ENCODE peak calls at places on chromosomes 2 and 18, in eight cellular contexts. U, Q, W, C, Z, D, F and O are unnamed samples.

GRCh38 chr18:10190564-10190963 is 263.9 kb upstream of the APCDD1 start:
- DNase-seq in U (no peak), Q (no peak), W (no peak), C (no peak), Z (no peak), D (peak; percentile 75), F (no peak), O (peak; percentile 46)

GRCh38 chr2:219630770-219631405 is 3.5 kb downstream of the SLC4A3 start:
- DNase-seq in U (peak; percentile 45), Q (peak; percentile 61), W (no peak), C (no peak), Z (peak; percentile 95), D (no peak), F (no peak), O (no peak)

GRCh38 chr18:9539283-9539682 is 64.0 kb downstream of the RALBP1 start:
- DNase-seq in U (no peak), Q (no peak), W (no peak), C (no peak), Z (no peak), D (peak; percentile 81), F (no peak), O (peak; percentile 86)

GRCh38 chr2:113602869-113603466 is 24.1 kb upstream of the RABL2A start:
- DNase-seq in U (no peak), Q (no peak), W (no peak), C (no peak), Z (no peak), D (no peak), F (no peak), O (no peak)

GRCh38 chr18:8468911-8469310 is 140.3 kb upstream of the RAB12 start:
- DNase-seq in U (no peak), Q (no peak), W (no peak), C (no peak), Z (peak; percentile 47), D (peak; percentile 75), F (no peak), O (peak; percentile 22)

GRCh38 chr2:100733344-100734187 is 86.4 kb upstream of the NPAS2 start:
- DNase-seq in U (no peak), Q (no peak), W (no peak), C (no peak), Z (no peak), D (peak; percentile 54), F (no peak), O (peak; percentile 95)

GRCh38 chr2:62934501-62934900 is 116.1 kb upstream of the OTX1 start:
- DNase-seq in U (no peak), Q (no peak), W (no peak), C (no peak), Z (no peak), D (no peak), F (no peak), O (peak; percentile 86)

GRCh38 chr2:152175368-152176112 is at the start of gene STAM2:
- DNase-seq in U (peak; percentile 96), Q (peak; percentile 95), W (peak; percentile 95), C (peak; percentile 96), Z (peak; percentile 95), D (peak; percentile 95), F (peak; percentile 88), O (peak; percentile 95)

GRCh38 chr2:224039080-224039769 is at the start of gene SERPINE2:
- DNase-seq in U (peak; percentile 82), Q (peak; percentile 71), W (peak; percentile 59), C (peak; percentile 36), Z (peak; percentile 71), D (peak; percentile 69), F (peak; percentile 91), O (peak; percentile 67)

GRCh38 chr2:191857886-191858285 is 11.0 kb upstream of the CAVIN2 start:
- DNase-seq in U (no peak), Q (no peak), W (no peak), C (no peak), Z (peak; percentile 44), D (no peak), F (no peak), O (no peak)

GRCh38 chr2:45577426-45577825 is 33.6 kb downstream of the SRBD1 start:
- DNase-seq in U (no peak), Q (no peak), W (no peak), C (no peak), Z (no peak), D (no peak), F (no peak), O (peak; percentile 30)

GRCh38 chr2:237967463-237967871 is 653 bp downstream of the UBE2F start:
- DNase-seq in U (peak; percentile 60), Q (peak; percentile 76), W (peak; percentile 68), C (peak; percentile 17), Z (peak; percentile 43), D (no peak), F (peak; percentile 25), O (peak; percentile 17)

GRCh38 chr18:36128907-36129299 is 237 bp downstream of the SLC39A6 start:
- DNase-seq in U (no peak), Q (peak; percentile 76), W (no peak), C (no peak), Z (no peak), D (no peak), F (no peak), O (no peak)

GRCh38 chr18:12946549-12947354 is 1.1 kb upstream of the SEH1L start:
- DNase-seq in U (peak; percentile 68), Q (peak; percentile 78), W (no peak), C (peak; percentile 36), Z (peak; percentile 75), D (peak; percentile 70), F (peak; percentile 16), O (peak; percentile 99)

GRCh38 chr2:9970386-9971044 is 19.0 kb downstream of the GRHL1 start:
- DNase-seq in U (no peak), Q (no peak), W (no peak), C (no peak), Z (no peak), D (no peak), F (no peak), O (no peak)

GRCh38 chr18:48707636-48708296 is 168.9 kb downstream of the CTIF start:
- DNase-seq in U (no peak), Q (no peak), W (no peak), C (no peak), Z (no peak), D (no peak), F (no peak), O (no peak)

GRCh38 chr2:231364961-231365810 is 30.3 kb upstream of the B3GNT7 start:
- DNase-seq in U (peak; percentile 26), Q (peak; percentile 62), W (no peak), C (no peak), Z (no peak), D (peak; percentile 79), F (peak; percentile 90), O (peak; percentile 76)

GRCh38 chr2:46645681-46646162 is 166.4 kb downstream of the TMEM247 start:
- DNase-seq in U (peak; percentile 77), Q (peak; percentile 76), W (no peak), C (no peak), Z (peak; percentile 50), D (peak; percentile 80), F (no peak), O (peak; percentile 91)

GRCh38 chr18:42620585-42620984 is 494.9 kb downstream of the RIT2 start:
- DNase-seq in U (no peak), Q (no peak), W (no peak), C (no peak), Z (no peak), D (no peak), F (no peak), O (no peak)
- H3K4me3 ChIP-seq in U (no peak overlapping the region), Q (no peak overlapping the region), W (no peak overlapping the region), C (no peak overlapping the region), Z (no peak overlapping the region), D (no peak overlapping the region), F (no peak overlapping the region), O (no peak overlapping the region)

DNA sequence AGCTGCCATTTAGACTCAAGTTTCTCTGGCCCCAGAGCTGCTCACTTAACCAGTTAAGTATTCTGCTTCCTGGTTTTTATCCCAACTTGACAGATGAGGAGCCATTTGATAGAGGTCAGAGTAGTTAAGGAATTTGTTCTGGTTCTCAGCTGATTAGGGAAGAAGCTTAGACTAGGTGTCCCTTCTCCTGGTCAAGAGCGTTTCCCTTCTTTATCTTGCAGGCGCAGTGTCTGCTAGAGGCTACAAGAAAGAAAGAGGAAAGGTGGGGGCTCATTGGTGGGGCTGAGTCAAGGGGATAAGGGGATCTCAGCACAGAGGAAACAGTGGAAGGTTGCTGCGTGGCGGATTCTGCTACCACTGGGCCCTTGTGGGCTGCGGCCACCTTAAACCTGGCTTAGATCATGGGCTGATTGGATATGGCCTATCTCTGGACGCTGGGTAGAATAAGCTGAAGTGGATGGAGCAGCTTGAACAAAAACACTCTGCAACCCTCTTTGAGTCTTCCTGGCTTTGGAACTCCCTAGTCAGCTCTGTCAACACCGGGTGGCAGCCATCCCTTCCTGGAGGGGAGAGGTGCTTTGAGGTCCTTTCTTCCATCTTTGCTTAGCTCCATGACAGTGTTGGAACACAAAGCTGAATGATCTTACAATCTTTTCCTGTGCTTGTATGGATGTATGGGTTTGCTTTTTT is 70.8 kb downstream of the QPCT start:
- DNase-seq in U (no peak), Q (no peak), W (no peak), C (peak; percentile 28), Z (no peak), D (peak; percentile 54), F (no peak), O (peak; percentile 43)
- TF ChIP-seq CTCF in U (no peak), Q (no peak), W (no peak), C (no peak), Z (no peak), D (peak; percentile 35), F (peak; percentile 8), O (peak; percentile 27)

GRCh38 chr2:31413876-31414550 is 529 bp downstream of the XDH start:
- DNase-seq in U (no peak), Q (no peak), W (no peak), C (no peak), Z (no peak), D (no peak), F (no peak), O (no peak)
- H3K4me3 ChIP-seq in U (no peak overlapping the region), Q (no peak overlapping the region), W (no peak overlapping the region), C (no peak overlapping the region), Z (no peak overlapping the region), D (no peak overlapping the region), F (peak overlapping the region; percentile 5), O (no peak overlapping the region)

DNA sequence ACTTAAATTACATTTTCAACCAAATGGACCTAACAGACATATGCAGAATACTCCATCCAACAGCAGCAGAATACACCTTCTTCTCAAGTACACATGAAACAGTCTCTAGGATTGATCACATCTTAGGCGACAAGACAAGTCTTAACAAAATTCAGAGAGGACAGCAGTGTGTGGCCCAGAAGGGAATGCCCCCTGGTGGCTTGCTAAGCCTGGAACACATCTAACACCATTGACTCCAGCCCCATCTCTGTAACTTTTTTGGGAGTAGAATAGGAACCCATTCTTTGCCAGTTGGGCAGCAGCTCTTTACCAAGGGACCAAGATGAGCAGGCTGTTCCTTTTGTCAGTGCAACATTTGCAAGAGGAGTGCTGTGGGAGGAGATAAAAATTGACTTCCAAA is 249.9 kb downstream of the PLCL1 start:
- DNase-seq in U (no peak), Q (no peak), W (no peak), C (peak; percentile 72), Z (peak; percentile 34), D (peak; percentile 47), F (peak; percentile 4), O (peak; percentile 44)
- TF ChIP-seq CTCF in U (no peak), Q (peak; percentile 28), W (no peak), C (peak; percentile 61), Z (peak; percentile 34), D (peak; percentile 64), F (no peak), O (peak; percentile 63)